ENCODE peak calls at places on chromosome 6, in nine cellular contexts. One of them, this sample, is unnamed.

GRCh38 chr6:103723438-103723837 is 1136.3 kb downstream of the HACE1 start:
- DNase-seq in GM23338: no peak
- DNase-seq in GM23248: no peak
- DNase-seq in neural progenitor cell: no peak
- DNase-seq in OCI-LY7: no peak
- DNase-seq in HCT116: no peak
- DNase-seq in PC-3: no peak
- DNase-seq in SK-N-SH: no peak
- DNase-seq in hepatocyte: no peak
- DNase-seq in this sample: peak

GRCh38 chr6:55869731-55870130 is 5.7 kb downstream of the BMP5 start:
- DNase-seq in GM23338: no peak
- DNase-seq in GM23248: no peak
- DNase-seq in neural progenitor cell: no peak
- DNase-seq in OCI-LY7: no peak
- DNase-seq in HCT116: no peak
- DNase-seq in PC-3: peak
- DNase-seq in SK-N-SH: peak
- DNase-seq in hepatocyte: no peak
- DNase-seq in this sample: no peak

GRCh38 chr6:180295-180694 is 112.0 kb upstream of the DUSP22 start:
- DNase-seq in GM23338: no peak
- DNase-seq in GM23248: no peak
- DNase-seq in neural progenitor cell: no peak
- DNase-seq in OCI-LY7: no peak
- DNase-seq in HCT116: no peak
- DNase-seq in PC-3: no peak
- DNase-seq in SK-N-SH: no peak
- DNase-seq in hepatocyte: no peak
- DNase-seq in this sample: no peak

GRCh38 chr6:129314575-129314974 is 395.4 kb downstream of the ARHGAP18 start:
- DNase-seq in GM23338: no peak
- DNase-seq in GM23248: no peak
- DNase-seq in neural progenitor cell: no peak
- DNase-seq in OCI-LY7: no peak
- DNase-seq in HCT116: no peak
- DNase-seq in PC-3: no peak
- DNase-seq in SK-N-SH: no peak
- DNase-seq in hepatocyte: no peak
- DNase-seq in this sample: no peak

GRCh38 chr6:13373488-13373886 is 45.1 kb upstream of the TBC1D7 start:
- DNase-seq in GM23338: no peak
- DNase-seq in GM23248: peak
- DNase-seq in neural progenitor cell: no peak
- DNase-seq in OCI-LY7: no peak
- DNase-seq in HCT116: no peak
- DNase-seq in PC-3: no peak
- DNase-seq in SK-N-SH: no peak
- DNase-seq in hepatocyte: no peak
- DNase-seq in this sample: no peak

GRCh38 chr6:21048047-21048446 is 513.8 kb downstream of the CDKAL1 start:
- DNase-seq in GM23338: no peak
- DNase-seq in GM23248: no peak
- DNase-seq in neural progenitor cell: no peak
- DNase-seq in OCI-LY7: no peak
- DNase-seq in HCT116: no peak
- DNase-seq in PC-3: no peak
- DNase-seq in SK-N-SH: no peak
- DNase-seq in hepatocyte: no peak
- DNase-seq in this sample: no peak

GRCh38 chr6:38997128-38997761 is 51.3 kb upstream of the GLP1R start:
- DNase-seq in GM23338: peak
- DNase-seq in GM23248: no peak
- DNase-seq in neural progenitor cell: peak
- DNase-seq in OCI-LY7: peak
- DNase-seq in HCT116: no peak
- DNase-seq in PC-3: peak
- DNase-seq in SK-N-SH: peak
- DNase-seq in hepatocyte: peak
- DNase-seq in this sample: no peak

GRCh38 chr6:90650041-90650948 is 63.4 kb upstream of the MAP3K7 start:
- DNase-seq in GM23338: no peak
- DNase-seq in GM23248: no peak
- DNase-seq in neural progenitor cell: no peak
- DNase-seq in OCI-LY7: no peak
- DNase-seq in HCT116: no peak
- DNase-seq in PC-3: no peak
- DNase-seq in SK-N-SH: no peak
- DNase-seq in hepatocyte: no peak
- DNase-seq in this sample: no peak

GRCh38 chr6:135853986-135854385 is 2.5 kb downstream of the PDE7B start:
- DNase-seq in GM23338: no peak
- DNase-seq in GM23248: peak
- DNase-seq in neural progenitor cell: no peak
- DNase-seq in OCI-LY7: no peak
- DNase-seq in HCT116: no peak
- DNase-seq in PC-3: no peak
- DNase-seq in SK-N-SH: no peak
- DNase-seq in hepatocyte: no peak
- DNase-seq in this sample: no peak

GRCh38 chr6:85273870-85274269 is 176.0 kb upstream of the NT5E start:
- DNase-seq in GM23338: no peak
- DNase-seq in GM23248: peak
- DNase-seq in neural progenitor cell: no peak
- DNase-seq in OCI-LY7: no peak
- DNase-seq in HCT116: no peak
- DNase-seq in PC-3: peak
- DNase-seq in SK-N-SH: no peak
- DNase-seq in hepatocyte: no peak
- DNase-seq in this sample: no peak

GRCh38 chr6:63709148-63709547 is 73.5 kb downstream of the PHF3 start:
- DNase-seq in GM23338: no peak
- DNase-seq in GM23248: no peak
- DNase-seq in neural progenitor cell: no peak
- DNase-seq in OCI-LY7: no peak
- DNase-seq in HCT116: no peak
- DNase-seq in PC-3: no peak
- DNase-seq in SK-N-SH: no peak
- DNase-seq in hepatocyte: no peak
- DNase-seq in this sample: no peak

GRCh38 chr6:56079761-56080540 is 167.4 kb downstream of the COL21A1 start:
- DNase-seq in GM23338: no peak
- DNase-seq in GM23248: peak
- DNase-seq in neural progenitor cell: no peak
- DNase-seq in OCI-LY7: no peak
- DNase-seq in HCT116: no peak
- DNase-seq in PC-3: no peak
- DNase-seq in SK-N-SH: no peak
- DNase-seq in hepatocyte: no peak
- DNase-seq in this sample: no peak

GRCh38 chr6:150418825-150419594 is 50.2 kb downstream of the IYD start:
- DNase-seq in GM23338: peak
- DNase-seq in GM23248: peak
- DNase-seq in neural progenitor cell: peak
- DNase-seq in OCI-LY7: peak
- DNase-seq in HCT116: peak
- DNase-seq in PC-3: peak
- DNase-seq in SK-N-SH: peak
- DNase-seq in hepatocyte: peak
- DNase-seq in this sample: peak

GRCh38 chr6:131911951-131912350 is 39.2 kb downstream of the CCN2 start:
- DNase-seq in GM23338: no peak
- DNase-seq in GM23248: no peak
- DNase-seq in neural progenitor cell: no peak
- DNase-seq in OCI-LY7: no peak
- DNase-seq in HCT116: no peak
- DNase-seq in PC-3: no peak
- DNase-seq in SK-N-SH: no peak
- DNase-seq in hepatocyte: no peak
- DNase-seq in this sample: no peak

GRCh38 chr6:40732878-40733277 is 145.7 kb upstream of the LRFN2 start:
- DNase-seq in GM23338: no peak
- DNase-seq in GM23248: no peak
- DNase-seq in neural progenitor cell: no peak
- DNase-seq in OCI-LY7: no peak
- DNase-seq in HCT116: no peak
- DNase-seq in PC-3: no peak
- DNase-seq in SK-N-SH: no peak
- DNase-seq in hepatocyte: no peak
- DNase-seq in this sample: no peak

GRCh38 chr6:109979033-109979921 is 1.2 kb downstream of the GPR6 start:
- DNase-seq in GM23338: peak
- DNase-seq in GM23248: no peak
- DNase-seq in neural progenitor cell: peak
- DNase-seq in OCI-LY7: no peak
- DNase-seq in HCT116: no peak
- DNase-seq in PC-3: no peak
- DNase-seq in SK-N-SH: peak
- DNase-seq in hepatocyte: no peak
- DNase-seq in this sample: no peak

GRCh38 chr6:40956871-40957270 is 82.2 kb downstream of the UNC5CL start:
- DNase-seq in GM23338: no peak
- DNase-seq in GM23248: peak
- DNase-seq in neural progenitor cell: peak
- DNase-seq in OCI-LY7: no peak
- DNase-seq in HCT116: no peak
- DNase-seq in PC-3: no peak
- DNase-seq in SK-N-SH: no peak
- DNase-seq in hepatocyte: no peak
- DNase-seq in this sample: no peak

GRCh38 chr6:6942826-6943225 is 164.9 kb upstream of the RREB1 start:
- DNase-seq in GM23338: no peak
- DNase-seq in GM23248: peak
- DNase-seq in neural progenitor cell: no peak
- DNase-seq in OCI-LY7: no peak
- DNase-seq in HCT116: no peak
- DNase-seq in PC-3: no peak
- DNase-seq in SK-N-SH: no peak
- DNase-seq in hepatocyte: no peak
- DNase-seq in this sample: no peak

GRCh38 chr6:83190596-83190995 is 2.5 kb downstream of the PGM3 start:
- DNase-seq in GM23338: no peak
- DNase-seq in GM23248: no peak
- DNase-seq in neural progenitor cell: no peak
- DNase-seq in OCI-LY7: no peak
- DNase-seq in HCT116: no peak
- DNase-seq in PC-3: no peak
- DNase-seq in SK-N-SH: no peak
- DNase-seq in hepatocyte: peak
- DNase-seq in this sample: no peak

GRCh38 chr6:87697581-87698552 is 4.2 kb downstream of the AKIRIN2 start:
- DNase-seq in GM23338: no peak
- DNase-seq in GM23248: peak
- DNase-seq in neural progenitor cell: peak
- DNase-seq in OCI-LY7: peak
- DNase-seq in HCT116: no peak
- DNase-seq in PC-3: no peak
- DNase-seq in SK-N-SH: peak
- DNase-seq in hepatocyte: peak
- DNase-seq in this sample: no peak
- TF ChIP-seq EZH2phosphoT487 in GM23338: no peak
- TF ChIP-seq EZH2phosphoT487 in GM23248: no peak
- TF ChIP-seq EZH2phosphoT487 in neural progenitor cell: no peak
- TF ChIP-seq EZH2phosphoT487 in OCI-LY7: no peak
- TF ChIP-seq EZH2phosphoT487 in HCT116: no peak
- TF ChIP-seq EZH2phosphoT487 in PC-3: no peak
- TF ChIP-seq EZH2phosphoT487 in SK-N-SH: no peak
- TF ChIP-seq EZH2phosphoT487 in hepatocyte: no peak
- TF ChIP-seq EZH2phosphoT487 in this sample: no peak

GRCh38 chr6:77037439-77037838 is 425.9 kb downstream of the HTR1B start:
- DNase-seq in GM23338: no peak
- DNase-seq in GM23248: no peak
- DNase-seq in neural progenitor cell: no peak
- DNase-seq in OCI-LY7: no peak
- DNase-seq in HCT116: no peak
- DNase-seq in PC-3: no peak
- DNase-seq in SK-N-SH: no peak
- DNase-seq in hepatocyte: no peak
- DNase-seq in this sample: no peak

GRCh38 chr6:77036400-77036799 is 426.9 kb downstream of the HTR1B start:
- DNase-seq in GM23338: no peak
- DNase-seq in GM23248: no peak
- DNase-seq in neural progenitor cell: no peak
- DNase-seq in OCI-LY7: no peak
- DNase-seq in HCT116: no peak
- DNase-seq in PC-3: no peak
- DNase-seq in SK-N-SH: no peak
- DNase-seq in hepatocyte: no peak
- DNase-seq in this sample: no peak

GRCh38 chr6:77038801-77039200 is 424.5 kb downstream of the HTR1B start:
- DNase-seq in GM23338: no peak
- DNase-seq in GM23248: peak
- DNase-seq in neural progenitor cell: no peak
- DNase-seq in OCI-LY7: no peak
- DNase-seq in HCT116: no peak
- DNase-seq in PC-3: peak
- DNase-seq in SK-N-SH: no peak
- DNase-seq in hepatocyte: no peak
- DNase-seq in this sample: no peak

GRCh38 chr6:77030929-77031674 is 432.2 kb downstream of the HTR1B start:
- DNase-seq in GM23338: no peak
- DNase-seq in GM23248: no peak
- DNase-seq in neural progenitor cell: no peak
- DNase-seq in OCI-LY7: no peak
- DNase-seq in HCT116: no peak
- DNase-seq in PC-3: no peak
- DNase-seq in SK-N-SH: no peak
- DNase-seq in hepatocyte: no peak
- DNase-seq in this sample: no peak

GRCh38 chr6:77034161-77034560 is 429.1 kb downstream of the HTR1B start:
- DNase-seq in GM23338: peak
- DNase-seq in GM23248: peak
- DNase-seq in neural progenitor cell: peak
- DNase-seq in OCI-LY7: no peak
- DNase-seq in HCT116: no peak
- DNase-seq in PC-3: no peak
- DNase-seq in SK-N-SH: no peak
- DNase-seq in hepatocyte: no peak
- DNase-seq in this sample: no peak
- TF ChIP-seq EZH2phosphoT487 in GM23338: no peak
- TF ChIP-seq EZH2phosphoT487 in GM23248: peak
- TF ChIP-seq EZH2phosphoT487 in neural progenitor cell: no peak
- TF ChIP-seq EZH2phosphoT487 in OCI-LY7: no peak
- TF ChIP-seq EZH2phosphoT487 in HCT116: no peak
- TF ChIP-seq EZH2phosphoT487 in PC-3: no peak
- TF ChIP-seq EZH2phosphoT487 in SK-N-SH: no peak
- TF ChIP-seq EZH2phosphoT487 in hepatocyte: no peak
- TF ChIP-seq EZH2phosphoT487 in this sample: no peak

GRCh38 chr6:17705428-17705777 is 1.3 kb downstream of the NUP153 start:
- DNase-seq in GM23338: no peak
- DNase-seq in GM23248: peak
- DNase-seq in neural progenitor cell: no peak
- DNase-seq in OCI-LY7: no peak
- DNase-seq in HCT116: peak
- DNase-seq in PC-3: peak
- DNase-seq in SK-N-SH: peak
- DNase-seq in hepatocyte: peak
- DNase-seq in this sample: peak
- TF ChIP-seq EZH2phosphoT487 in GM23338: no peak
- TF ChIP-seq EZH2phosphoT487 in GM23248: no peak
- TF ChIP-seq EZH2phosphoT487 in neural progenitor cell: no peak
- TF ChIP-seq EZH2phosphoT487 in OCI-LY7: no peak
- TF ChIP-seq EZH2phosphoT487 in HCT116: no peak
- TF ChIP-seq EZH2phosphoT487 in PC-3: no peak
- TF ChIP-seq EZH2phosphoT487 in SK-N-SH: no peak
- TF ChIP-seq EZH2phosphoT487 in hepatocyte: no peak
- TF ChIP-seq EZH2phosphoT487 in this sample: no peak

GRCh38 chr6:130369821-130370220 is 4.0 kb downstream of the TMEM200A start:
- DNase-seq in GM23338: no peak
- DNase-seq in GM23248: no peak
- DNase-seq in neural progenitor cell: no peak
- DNase-seq in OCI-LY7: no peak
- DNase-seq in HCT116: no peak
- DNase-seq in PC-3: no peak
- DNase-seq in SK-N-SH: no peak
- DNase-seq in hepatocyte: no peak
- DNase-seq in this sample: no peak
- TF ChIP-seq EZH2phosphoT487 in GM23338: no peak
- TF ChIP-seq EZH2phosphoT487 in GM23248: no peak
- TF ChIP-seq EZH2phosphoT487 in neural progenitor cell: no peak
- TF ChIP-seq EZH2phosphoT487 in OCI-LY7: no peak
- TF ChIP-seq EZH2phosphoT487 in HCT116: no peak
- TF ChIP-seq EZH2phosphoT487 in PC-3: no peak
- TF ChIP-seq EZH2phosphoT487 in SK-N-SH: no peak
- TF ChIP-seq EZH2phosphoT487 in hepatocyte: no peak
- TF ChIP-seq EZH2phosphoT487 in this sample: no peak